ENCODE peak calls at places on chromosomes 7 and 10, in four cellular contexts. F is K562, R is HepG2, Q is SK-N-SH. W is an unnamed sample.

GRCh38 chr10:14282271-14282670 is 48.5 kb downstream of the FRMD4A start:
- DNase-seq in F (no peak), R (no peak), Q (no peak), W (no peak)

GRCh38 chr7:134374791-134375190 is 58.1 kb upstream of the SLC35B4 start:
- DNase-seq in F (no peak), Q (no peak), R (no peak), W (no peak)

GRCh38 chr10:48418189-48418588 is 111.7 kb downstream of the MAPK8 start:
- DNase-seq in R (no peak), Q (no peak), F (no peak), W (no peak)

GRCh38 chr7:34463830-34464229 is 194.2 kb upstream of the NPSR1 start:
- DNase-seq in Q (no peak), F (no peak), R (peak; percentile 11), W (no peak)

GRCh38 chr7:22868509-22868908 is 45.9 kb upstream of the TOMM7 start:
- DNase-seq in Q (no peak), R (no peak), F (no peak), W (no peak)

GRCh38 chr10:97238855-97239254 is 53.1 kb upstream of the SLIT1 start:
- DNase-seq in F (no peak), Q (no peak), R (no peak), W (no peak)

GRCh38 chr7:45893996-45894664 is 5.8 kb downstream of the IGFBP1 start:
- DNase-seq in F (no peak), Q (no peak), R (no peak), W (no peak)

GRCh38 chr10:52956861-52957260 is 184.3 kb upstream of the MBL2 start:
- DNase-seq in Q (no peak), R (no peak), F (no peak), W (no peak)

GRCh38 chr7:154931906-154932305 is 71.0 kb downstream of the PAXIP1 start:
- DNase-seq in F (no peak), Q (no peak), R (no peak), W (no peak)

GRCh38 chr10:16787361-16787791 is 29.8 kb downstream of the RSU1 start:
- DNase-seq in F (no peak), R (no peak), Q (no peak), W (no peak)

GRCh38 chr10:77837248-77837924 is 89.2 kb downstream of the DLG5 start:
- DNase-seq in Q (peak; percentile 57), R (no peak), F (peak; percentile 67), W (peak; percentile 82)

GRCh38 chr7:80428161-80429054 is 83.5 kb downstream of the GNAT3 start:
- DNase-seq in R (peak; percentile 65), Q (peak; percentile 37), F (no peak), W (peak; percentile 12)

GRCh38 chr7:12674861-12675260 is 12.6 kb upstream of the ARL4A start:
- DNase-seq in R (peak; percentile 84), Q (peak; percentile 35), F (peak; percentile 18), W (no peak)

GRCh38 chr10:79352035-79352595 is 4.8 kb downstream of the PPIF start:
- DNase-seq in Q (no peak), F (no peak), R (no peak), W (no peak)

GRCh38 chr10:52566471-52567246 is 205.9 kb downstream of the MBL2 start:
- DNase-seq in F (no peak), Q (peak; percentile 2), R (peak; percentile 16), W (no peak)

GRCh38 chr10:79188154-79188763 is 119.5 kb downstream of the ZMIZ1 start:
- DNase-seq in F (peak; percentile 76), R (peak; percentile 78), Q (no peak), W (no peak)

GRCh38 chr10:61836888-61837747 is 64.4 kb upstream of the ARID5B start:
- DNase-seq in R (peak; percentile 90), F (no peak), Q (no peak), W (no peak)

GRCh38 chr7:1046722-1047679 is 2.7 kb downstream of the GPR146 start:
- DNase-seq in F (peak; percentile 40), Q (peak; percentile 74), R (no peak), W (no peak)

GRCh38 chr7:134811798-134812197 is 32.4 kb downstream of the CALD1 start:
- DNase-seq in Q (no peak), F (no peak), R (no peak), W (no peak)

GRCh38 chr7:28347964-28348363 is 64.4 kb upstream of the CREB5 start:
- DNase-seq in F (no peak), Q (no peak), R (no peak), W (no peak)

GRCh38 chr10:131000244-131000643 is 311.3 kb downstream of the TCERG1L start:
- DNase-seq in Q (no peak), R (no peak), F (no peak), W (no peak)

GRCh38 chr10:131000737-131001136 is 310.8 kb downstream of the TCERG1L start:
- DNase-seq in F (no peak), R (no peak), Q (no peak), W (no peak)

GRCh38 chr10:130998046-130998435 is 313.5 kb downstream of the TCERG1L start:
- DNase-seq in R (no peak), F (no peak), Q (no peak), W (no peak)

GRCh38 chr10:130998642-130999041 is 312.9 kb downstream of the TCERG1L start:
- DNase-seq in F (no peak), R (no peak), Q (no peak), W (no peak)

DNA sequence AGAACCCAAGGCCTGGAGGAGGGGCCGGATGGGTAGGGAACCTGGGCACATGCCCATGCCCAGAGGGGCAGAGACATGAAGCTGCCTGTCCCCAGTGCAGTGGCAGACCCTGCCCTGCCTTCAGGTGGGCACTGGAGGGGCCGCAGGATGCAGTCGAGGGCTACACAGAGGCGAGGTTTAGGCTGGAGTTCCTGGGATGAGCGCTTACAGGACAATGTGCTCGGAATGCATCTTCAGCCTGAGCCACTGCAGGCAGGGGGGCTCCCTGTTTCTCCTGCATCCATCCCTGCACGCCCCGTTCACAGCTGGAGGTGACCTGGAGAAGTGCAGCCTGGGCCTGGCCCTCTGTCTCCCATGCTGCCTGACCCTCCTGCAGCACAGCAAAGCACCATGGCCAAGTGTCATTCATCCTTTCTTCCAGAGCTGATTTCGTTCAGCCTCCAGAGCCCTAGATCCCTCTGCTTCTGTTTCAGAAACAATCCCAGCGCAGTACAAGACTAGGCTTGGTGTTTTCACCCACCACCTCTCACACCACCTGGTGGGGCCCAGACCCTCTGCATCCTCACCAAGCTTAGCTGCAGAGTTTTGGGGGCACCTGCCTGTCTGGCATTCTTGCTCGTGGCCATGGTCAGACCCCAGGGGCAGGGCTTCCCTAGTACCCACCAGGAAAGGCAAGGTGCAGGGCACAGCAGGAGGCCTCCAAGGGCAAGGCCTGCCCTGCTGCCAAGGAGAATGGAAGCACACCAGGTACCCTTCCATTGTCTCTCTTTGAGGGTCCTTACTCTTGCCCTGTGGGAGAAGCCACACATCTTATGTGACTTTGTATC is 311.9 kb downstream of the TCERG1L start:
- DNase-seq in R (no peak), Q (no peak), F (no peak), W (no peak)
- TF ChIP-seq FOXJ3 in R (no peak), Q (no peak), F (no peak), W (no peak)

GRCh38 chr10:80699602-80700039 is 161.9 kb downstream of the SH2D4B start:
- DNase-seq in Q (peak; percentile 78), R (peak; percentile 46), F (peak; percentile 88), W (peak; percentile 95)
- TF ChIP-seq FOXJ3 in Q (no peak), R (no peak), F (no peak), W (no peak)

GRCh38 chr10:63829020-63829419 is 307.8 kb downstream of the REEP3 start:
- DNase-seq in R (no peak), Q (no peak), F (no peak), W (no peak)
- TF ChIP-seq FOXJ3 in R (no peak), Q (no peak), F (no peak), W (no peak)

DNA sequence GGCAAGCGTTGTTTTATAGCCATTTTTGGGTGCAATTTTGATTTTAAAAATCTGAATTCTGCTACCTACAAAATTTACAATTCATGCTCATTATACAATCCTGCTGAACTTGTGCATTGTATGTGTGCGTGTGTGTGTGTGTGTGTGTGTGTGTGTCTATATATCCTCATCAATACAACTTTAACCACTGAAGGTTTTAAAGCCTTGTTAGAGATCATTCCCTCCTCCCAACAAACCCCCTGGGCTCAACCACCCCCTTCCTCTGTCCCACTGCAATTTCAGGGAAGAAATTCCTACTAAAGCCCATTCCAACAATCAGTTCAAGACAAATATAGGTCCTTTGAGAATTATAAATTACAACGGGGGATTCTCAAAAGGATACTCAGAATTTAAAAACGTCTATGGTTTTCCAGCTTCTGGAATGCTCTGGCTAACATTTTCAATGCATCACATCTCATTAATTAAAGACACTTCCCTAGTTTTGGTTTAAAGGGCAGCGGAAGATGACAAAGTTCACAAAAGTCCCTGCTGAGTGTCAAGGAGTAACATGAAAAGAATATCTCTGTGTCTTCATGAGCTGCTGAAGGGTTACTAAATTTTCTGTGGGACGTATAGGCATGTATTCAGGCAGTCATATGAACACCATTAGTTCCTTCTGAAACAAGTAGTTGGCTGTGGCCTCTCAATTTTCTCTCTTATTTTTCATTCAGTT is 862 bp upstream of the SEMA3A start:
- DNase-seq in R (no peak), F (no peak), Q (no peak), W (no peak)
- TF ChIP-seq FOXJ3 in R (no peak), F (no peak), Q (no peak), W (no peak)

DNA sequence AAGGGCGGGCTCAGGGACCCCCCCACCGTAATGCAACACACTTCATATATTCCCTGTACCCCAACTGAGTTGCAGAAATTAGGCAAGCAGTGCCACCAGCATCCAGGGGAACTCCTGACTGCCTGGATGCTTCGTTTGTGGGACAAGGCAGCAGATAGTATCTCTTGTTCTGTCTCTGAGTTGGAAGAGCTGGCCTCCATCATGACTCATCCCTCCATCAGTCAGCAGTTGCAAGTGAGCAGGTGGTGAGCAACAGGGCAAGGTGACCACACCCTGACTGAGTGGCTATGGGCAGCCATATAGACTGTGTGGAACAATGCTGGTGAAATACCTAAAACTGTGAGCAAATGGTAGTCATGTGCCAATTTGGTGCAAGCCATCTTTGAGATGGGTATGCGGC is 22.8 kb upstream of the ADAMTS14 start:
- DNase-seq in F (peak; percentile 77), R (no peak), Q (no peak), W (no peak)
- TF ChIP-seq FOXJ3 in F (no peak), R (no peak), Q (no peak), W (no peak)